ENCODE peak calls at places on chromosomes 13 and 19, in six cellular contexts. D is upper lobe of left lung, A is tibial nerve, G is right lobe of liver, F is A549, O is esophagus squamous epithelium. S is an unnamed sample.
A peak's percentile ranks its signal among the peaks of the same experiment; 100 is the strongest.

GRCh38 chr13:24659239-24659638 is 21.0 kb upstream of the ATP12A start:
- DNase-seq in D (no peak), A (no peak), G (no peak), F (no peak), O (no peak), S (no peak)

GRCh38 chr19:38039966-38040365 is 133.0 kb downstream of the SIPA1L3 start:
- DNase-seq in D (no peak), A (no peak), G (no peak), F (peak; percentile 86), O (no peak), S (no peak)

GRCh38 chr13:46614582-46614981 is 61.6 kb downstream of the LRCH1 start:
- DNase-seq in D (no peak), A (no peak), G (no peak), F (peak; percentile 61), O (no peak), S (no peak)

GRCh38 chr13:23722726-23723453 is 152.7 kb downstream of the TNFRSF19 start:
- DNase-seq in D (no peak), A (no peak), G (no peak), F (no peak), O (no peak), S (no peak)

GRCh38 chr19:13260883-13261653 is 110.9 kb downstream of the IER2 start:
- DNase-seq in D (peak; percentile 42), A (no peak), G (no peak), F (peak; percentile 49), O (no peak), S (peak; percentile 83)

GRCh38 chr19:21580818-21581217 is 75.4 kb downstream of the ZNF429 start:
- DNase-seq in D (no peak), A (no peak), G (no peak), F (no peak), O (no peak), S (no peak)

GRCh38 chr19:41352609-41353465 is 885 bp downstream of the TGFB1 start:
- DNase-seq in D (peak; percentile 79), A (peak; percentile 44), G (peak; percentile 66), F (peak; percentile 78), O (no peak), S (peak; percentile 74)

GRCh38 chr19:39941615-39942507 is 7.4 kb upstream of the FCGBP start:
- DNase-seq in D (peak; percentile 71), A (no peak), G (no peak), F (no peak), O (no peak), S (peak; percentile 82)

GRCh38 chr19:1040476-1041271 is 767 bp downstream of the ABCA7 start:
- DNase-seq in D (peak; percentile 93), A (peak; percentile 57), G (peak; percentile 95), F (peak; percentile 95), O (peak; percentile 55), S (peak; percentile 79)

GRCh38 chr19:3975637-3976087 is 4.8 kb upstream of the DAPK3 start:
- DNase-seq in D (no peak), A (no peak), G (no peak), F (no peak), O (no peak), S (peak; percentile 7)

GRCh38 chr13:85497652-85498051 is 301.6 kb downstream of the SLITRK6 start:
- DNase-seq in D (no peak), A (no peak), G (no peak), F (peak; percentile 48), O (no peak), S (no peak)

GRCh38 chr13:108508263-108508662 is 121.1 kb upstream of the MYO16 start:
- DNase-seq in D (no peak), A (no peak), G (no peak), F (peak; percentile 26), O (no peak), S (peak; percentile 35)

GRCh38 chr19:39430675-39431593 is 4.8 kb downstream of the RPS16 start:
- DNase-seq in D (peak; percentile 88), A (no peak), G (no peak), F (peak; percentile 100), O (no peak), S (peak; percentile 85)

GRCh38 chr19:57068921-57069697 is 50.7 kb upstream of the USP29 start:
- DNase-seq in D (no peak), A (no peak), G (no peak), F (no peak), O (no peak), S (peak; percentile 9)

GRCh38 chr13:48875071-48875470 is 100.6 kb upstream of the FNDC3A start:
- DNase-seq in D (no peak), A (no peak), G (no peak), F (no peak), O (no peak), S (no peak)

GRCh38 chr19:14147797-14148605 is 11.6 kb upstream of the ASF1B start:
- DNase-seq in D (peak; percentile 78), A (peak; percentile 51), G (no peak), F (peak; percentile 45), O (no peak), S (peak; percentile 46)

GRCh38 chr13:29849071-29849541 is 1.3 kb downstream of the UBL3 start:
- DNase-seq in D (no peak), A (no peak), G (no peak), F (peak; percentile 31), O (no peak), S (peak; percentile 80)

GRCh38 chr19:30718014-30718413 is 345.8 kb downstream of the ZNF536 start:
- DNase-seq in D (no peak), A (no peak), G (no peak), F (no peak), O (no peak), S (no peak)

GRCh38 chr19:33676999-33677665 is 55.4 kb downstream of the CHST8 start:
- DNase-seq in D (no peak), A (no peak), G (peak; percentile 35), F (no peak), O (no peak), S (no peak)

GRCh38 chr13:21034602-21035190 is 26.7 kb downstream of the LATS2 start:
- DNase-seq in D (no peak), A (no peak), G (no peak), F (no peak), O (no peak), S (peak; percentile 33)

GRCh38 chr13:22717036-22717435 is 463.7 kb upstream of the SGCG start:
- DNase-seq in D (no peak), A (no peak), G (no peak), F (no peak), O (no peak), S (no peak)

GRCh38 chr13:38680912-38681311 is 6.0 kb upstream of the FREM2 start:
- DNase-seq in D (no peak), A (no peak), G (no peak), F (no peak), O (no peak), S (no peak)

GRCh38 chr13:44368062-44368591 is 5.5 kb upstream of the SERP2 start:
- DNase-seq in D (no peak), A (no peak), G (no peak), F (peak; percentile 11), O (no peak), S (no peak)

GRCh38 chr19:16867211-16867610 is 21.6 kb upstream of the F2RL3 start:
- DNase-seq in D (no peak), A (no peak), G (no peak), F (no peak), O (no peak), S (no peak)

GRCh38 chr19:10690351-10690781 is 10.9 kb upstream of the QTRT1 start:
- DNase-seq in D (no peak), A (no peak), G (no peak), F (no peak), O (no peak), S (peak; percentile 84)

GRCh38 chr13:31896427-31896826 is 135.1 kb upstream of the FRY start:
- DNase-seq in D (no peak), A (no peak), G (no peak), F (no peak), O (no peak), S (peak; percentile 90)

GRCh38 chr19:6556043-6556449 is 25.2 kb downstream of the TNFSF9 start:
- DNase-seq in D (no peak), A (no peak), G (no peak), F (no peak), O (no peak), S (no peak)
- TF ChIP-seq CTCF in D (no peak), A (no peak), G (no peak), F (no peak), O (no peak), S (no peak)

DNA sequence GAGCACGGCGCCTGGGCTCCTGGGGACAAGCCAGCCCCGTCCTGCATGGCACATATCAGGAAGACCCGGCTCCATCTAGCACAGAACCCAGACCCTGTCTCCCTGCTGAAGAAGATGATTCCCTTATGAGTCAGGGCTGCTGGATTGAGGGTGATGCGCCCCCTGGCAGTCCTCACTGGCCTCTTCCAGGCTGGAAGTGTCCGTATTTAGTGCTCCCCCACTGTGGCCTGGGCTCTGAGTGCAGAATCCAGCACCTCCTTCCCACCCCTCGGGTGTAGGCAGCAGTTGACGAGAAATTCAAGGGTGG is 14.9 kb downstream of the COMP start:
- DNase-seq in D (no peak), A (no peak), G (no peak), F (no peak), O (no peak), S (no peak)
- H3K4me3 ChIP-seq in D (no peak overlapping the region), A (no peak overlapping the region), G (no peak overlapping the region), F (no peak overlapping the region), O (no peak overlapping the region), S (no peak overlapping the region)

GRCh38 chr19:46976845-46977320 is 42.8 kb upstream of the NPAS1 start:
- DNase-seq in D (peak; percentile 65), A (no peak), G (no peak), F (no peak), O (no peak), S (peak; percentile 65)

GRCh38 chr19:46975011-46975917 is 44.4 kb upstream of the NPAS1 start:
- DNase-seq in D (no peak), A (no peak), G (no peak), F (no peak), O (no peak), S (no peak)

GRCh38 chr19:46974181-46974580 is 45.5 kb upstream of the NPAS1 start:
- DNase-seq in D (no peak), A (no peak), G (no peak), F (no peak), O (no peak), S (no peak)

GRCh38 chr19:46977548-46977947 is 42.1 kb upstream of the NPAS1 start:
- DNase-seq in D (no peak), A (no peak), G (no peak), F (no peak), O (no peak), S (no peak)

GRCh38 chr19:46975918-46976782 is 43.5 kb upstream of the NPAS1 start:
- DNase-seq in D (peak; percentile 92), A (peak; percentile 90), G (peak; percentile 94), F (peak; percentile 58), O (no peak), S (no peak)
- TF ChIP-seq POLR2A in D (no peak), A (no peak), G (no peak), F (no peak), O (no peak), S (no peak)

GRCh38 chr13:41029629-41030028 is 10.5 kb upstream of the ELF1 start:
- DNase-seq in D (no peak), A (no peak), G (no peak), F (no peak), O (no peak), S (peak; percentile 53)
- TF ChIP-seq CTCF in D (no peak), A (no peak), G (no peak), F (no peak), O (no peak), S (no peak)

S was measured in NB4.